ENCODE peak calls at places on chromosomes 3 and 15, in nine cellular contexts. One of them, this sample, is unnamed.

GRCh38 chr3:101858464-101858863 is 9.2 kb downstream of the NFKBIZ start:
- DNase-seq in psoas muscle: no peak
- DNase-seq in AG10803: no peak
- DNase-seq in left ventricle myocardium inferior: no peak
- DNase-seq in tibial artery: no peak
- DNase-seq in naive thymus-derived CD4-positive, alpha-beta T cell: no peak
- DNase-seq in CD8-positive, alpha-beta T cell: no peak
- DNase-seq in mammary epithelial cell: no peak
- DNase-seq in endothelial cell of umbilical vein: no peak
- DNase-seq in this sample: no peak

GRCh38 chr3:138365253-138365555 is 16.8 kb downstream of the MRAS start:
- DNase-seq in endothelial cell of umbilical vein: no peak
- DNase-seq in AG10803: no peak
- DNase-seq in naive thymus-derived CD4-positive, alpha-beta T cell: no peak
- DNase-seq in tibial artery: no peak
- DNase-seq in left ventricle myocardium inferior: no peak
- DNase-seq in CD8-positive, alpha-beta T cell: no peak
- DNase-seq in mammary epithelial cell: no peak
- DNase-seq in psoas muscle: no peak
- DNase-seq in this sample: no peak

GRCh38 chr3:38541800-38542199 is 45.7 kb downstream of the EXOG start:
- DNase-seq in tibial artery: no peak
- DNase-seq in left ventricle myocardium inferior: no peak
- DNase-seq in endothelial cell of umbilical vein: no peak
- DNase-seq in mammary epithelial cell: no peak
- DNase-seq in CD8-positive, alpha-beta T cell: no peak
- DNase-seq in naive thymus-derived CD4-positive, alpha-beta T cell: no peak
- DNase-seq in AG10803: no peak
- DNase-seq in psoas muscle: peak
- DNase-seq in this sample: peak

GRCh38 chr3:70824785-70825184 is 512.3 kb upstream of the MDFIC2 start:
- DNase-seq in CD8-positive, alpha-beta T cell: no peak
- DNase-seq in AG10803: peak
- DNase-seq in psoas muscle: peak
- DNase-seq in left ventricle myocardium inferior: no peak
- DNase-seq in endothelial cell of umbilical vein: peak
- DNase-seq in mammary epithelial cell: peak
- DNase-seq in tibial artery: no peak
- DNase-seq in naive thymus-derived CD4-positive, alpha-beta T cell: no peak
- DNase-seq in this sample: no peak

GRCh38 chr3:181703701-181704420 is 7.9 kb upstream of the SOX2 start:
- DNase-seq in AG10803: no peak
- DNase-seq in naive thymus-derived CD4-positive, alpha-beta T cell: no peak
- DNase-seq in mammary epithelial cell: no peak
- DNase-seq in psoas muscle: no peak
- DNase-seq in tibial artery: no peak
- DNase-seq in endothelial cell of umbilical vein: no peak
- DNase-seq in left ventricle myocardium inferior: no peak
- DNase-seq in CD8-positive, alpha-beta T cell: no peak
- DNase-seq in this sample: no peak

GRCh38 chr15:29088666-29089065 is 181.0 kb downstream of the NSMCE3 start:
- DNase-seq in left ventricle myocardium inferior: no peak
- DNase-seq in naive thymus-derived CD4-positive, alpha-beta T cell: no peak
- DNase-seq in endothelial cell of umbilical vein: no peak
- DNase-seq in AG10803: no peak
- DNase-seq in CD8-positive, alpha-beta T cell: no peak
- DNase-seq in psoas muscle: no peak
- DNase-seq in mammary epithelial cell: no peak
- DNase-seq in tibial artery: peak
- DNase-seq in this sample: no peak

GRCh38 chr3:65039754-65040210 is 352.0 kb upstream of the ADAMTS9 start:
- DNase-seq in CD8-positive, alpha-beta T cell: no peak
- DNase-seq in mammary epithelial cell: peak
- DNase-seq in psoas muscle: no peak
- DNase-seq in endothelial cell of umbilical vein: peak
- DNase-seq in left ventricle myocardium inferior: no peak
- DNase-seq in naive thymus-derived CD4-positive, alpha-beta T cell: no peak
- DNase-seq in AG10803: no peak
- DNase-seq in tibial artery: no peak
- DNase-seq in this sample: no peak

GRCh38 chr3:188646592-188646991 is 492.6 kb downstream of the LPP start:
- DNase-seq in mammary epithelial cell: no peak
- DNase-seq in AG10803: no peak
- DNase-seq in left ventricle myocardium inferior: no peak
- DNase-seq in psoas muscle: no peak
- DNase-seq in CD8-positive, alpha-beta T cell: no peak
- DNase-seq in tibial artery: no peak
- DNase-seq in naive thymus-derived CD4-positive, alpha-beta T cell: no peak
- DNase-seq in endothelial cell of umbilical vein: peak
- DNase-seq in this sample: no peak

GRCh38 chr3:181719298-181719859 is 7.7 kb downstream of the SOX2 start:
- DNase-seq in mammary epithelial cell: no peak
- DNase-seq in left ventricle myocardium inferior: no peak
- DNase-seq in endothelial cell of umbilical vein: no peak
- DNase-seq in psoas muscle: no peak
- DNase-seq in AG10803: no peak
- DNase-seq in CD8-positive, alpha-beta T cell: no peak
- DNase-seq in naive thymus-derived CD4-positive, alpha-beta T cell: no peak
- DNase-seq in tibial artery: no peak
- DNase-seq in this sample: no peak

GRCh38 chr3:153063337-153063736 is 98.7 kb upstream of the RAP2B start:
- DNase-seq in tibial artery: no peak
- DNase-seq in naive thymus-derived CD4-positive, alpha-beta T cell: no peak
- DNase-seq in endothelial cell of umbilical vein: no peak
- DNase-seq in psoas muscle: no peak
- DNase-seq in mammary epithelial cell: no peak
- DNase-seq in left ventricle myocardium inferior: no peak
- DNase-seq in AG10803: no peak
- DNase-seq in CD8-positive, alpha-beta T cell: no peak
- DNase-seq in this sample: no peak
- H3K4me3 ChIP-seq in tibial artery: no peak
- H3K4me3 ChIP-seq in naive thymus-derived CD4-positive, alpha-beta T cell: no peak
- H3K4me3 ChIP-seq in endothelial cell of umbilical vein: no peak
- H3K4me3 ChIP-seq in psoas muscle: no peak
- H3K4me3 ChIP-seq in mammary epithelial cell: no peak
- H3K4me3 ChIP-seq in left ventricle myocardium inferior: no peak
- H3K4me3 ChIP-seq in AG10803: no peak
- H3K4me3 ChIP-seq in CD8-positive, alpha-beta T cell: no peak
- H3K4me3 ChIP-seq in this sample: no peak

GRCh38 chr3:134312873-134313838 is 61.1 kb downstream of the AMOTL2 start:
- DNase-seq in naive thymus-derived CD4-positive, alpha-beta T cell: no peak
- DNase-seq in tibial artery: peak
- DNase-seq in psoas muscle: peak
- DNase-seq in AG10803: peak
- DNase-seq in left ventricle myocardium inferior: peak
- DNase-seq in endothelial cell of umbilical vein: peak
- DNase-seq in CD8-positive, alpha-beta T cell: no peak
- DNase-seq in mammary epithelial cell: no peak
- DNase-seq in this sample: peak
- H3K4me3 ChIP-seq in naive thymus-derived CD4-positive, alpha-beta T cell: no peak
- H3K4me3 ChIP-seq in tibial artery: peak
- H3K4me3 ChIP-seq in psoas muscle: peak
- H3K4me3 ChIP-seq in AG10803: peak
- H3K4me3 ChIP-seq in left ventricle myocardium inferior: peak
- H3K4me3 ChIP-seq in endothelial cell of umbilical vein: peak
- H3K4me3 ChIP-seq in CD8-positive, alpha-beta T cell: no peak
- H3K4me3 ChIP-seq in mammary epithelial cell: peak
- H3K4me3 ChIP-seq in this sample: peak

GRCh38 chr15:90598053-90598577 is 68.4 kb downstream of the CRTC3 start:
- DNase-seq in CD8-positive, alpha-beta T cell: no peak
- DNase-seq in naive thymus-derived CD4-positive, alpha-beta T cell: no peak
- DNase-seq in AG10803: peak
- DNase-seq in tibial artery: peak
- DNase-seq in left ventricle myocardium inferior: peak
- DNase-seq in endothelial cell of umbilical vein: peak
- DNase-seq in mammary epithelial cell: no peak
- DNase-seq in psoas muscle: peak
- DNase-seq in this sample: peak

GRCh38 chr15:90597477-90598052 is 67.8 kb downstream of the CRTC3 start:
- DNase-seq in psoas muscle: no peak
- DNase-seq in tibial artery: no peak
- DNase-seq in naive thymus-derived CD4-positive, alpha-beta T cell: peak
- DNase-seq in AG10803: no peak
- DNase-seq in mammary epithelial cell: no peak
- DNase-seq in CD8-positive, alpha-beta T cell: no peak
- DNase-seq in endothelial cell of umbilical vein: no peak
- DNase-seq in left ventricle myocardium inferior: no peak
- DNase-seq in this sample: no peak

GRCh38 chr15:90599639-90600038 is 69.9 kb downstream of the CRTC3 start:
- DNase-seq in endothelial cell of umbilical vein: no peak
- DNase-seq in mammary epithelial cell: no peak
- DNase-seq in tibial artery: no peak
- DNase-seq in naive thymus-derived CD4-positive, alpha-beta T cell: no peak
- DNase-seq in AG10803: no peak
- DNase-seq in CD8-positive, alpha-beta T cell: no peak
- DNase-seq in psoas muscle: no peak
- DNase-seq in left ventricle myocardium inferior: no peak
- DNase-seq in this sample: no peak

GRCh38 chr15:90599116-90599515 is 69.4 kb downstream of the CRTC3 start:
- DNase-seq in naive thymus-derived CD4-positive, alpha-beta T cell: no peak
- DNase-seq in psoas muscle: no peak
- DNase-seq in AG10803: no peak
- DNase-seq in tibial artery: no peak
- DNase-seq in mammary epithelial cell: no peak
- DNase-seq in CD8-positive, alpha-beta T cell: no peak
- DNase-seq in endothelial cell of umbilical vein: no peak
- DNase-seq in left ventricle myocardium inferior: no peak
- DNase-seq in this sample: no peak

GRCh38 chr15:90598679-90599078 is 69.0 kb downstream of the CRTC3 start:
- DNase-seq in AG10803: no peak
- DNase-seq in endothelial cell of umbilical vein: no peak
- DNase-seq in mammary epithelial cell: no peak
- DNase-seq in naive thymus-derived CD4-positive, alpha-beta T cell: no peak
- DNase-seq in tibial artery: no peak
- DNase-seq in CD8-positive, alpha-beta T cell: no peak
- DNase-seq in left ventricle myocardium inferior: no peak
- DNase-seq in psoas muscle: no peak
- DNase-seq in this sample: no peak
- H3K4me3 ChIP-seq in AG10803: no peak
- H3K4me3 ChIP-seq in endothelial cell of umbilical vein: no peak
- H3K4me3 ChIP-seq in mammary epithelial cell: no peak
- H3K4me3 ChIP-seq in naive thymus-derived CD4-positive, alpha-beta T cell: no peak
- H3K4me3 ChIP-seq in tibial artery: no peak
- H3K4me3 ChIP-seq in CD8-positive, alpha-beta T cell: no peak
- H3K4me3 ChIP-seq in left ventricle myocardium inferior: no peak
- H3K4me3 ChIP-seq in psoas muscle: no peak
- H3K4me3 ChIP-seq in this sample: no peak

GRCh38 chr3:165874663-165875489 is 37.7 kb upstream of the BCHE start:
- DNase-seq in tibial artery: no peak
- DNase-seq in psoas muscle: no peak
- DNase-seq in AG10803: no peak
- DNase-seq in endothelial cell of umbilical vein: no peak
- DNase-seq in mammary epithelial cell: no peak
- DNase-seq in left ventricle myocardium inferior: no peak
- DNase-seq in CD8-positive, alpha-beta T cell: no peak
- DNase-seq in naive thymus-derived CD4-positive, alpha-beta T cell: no peak
- DNase-seq in this sample: no peak
- H3K4me3 ChIP-seq in tibial artery: no peak
- H3K4me3 ChIP-seq in psoas muscle: no peak
- H3K4me3 ChIP-seq in AG10803: no peak
- H3K4me3 ChIP-seq in endothelial cell of umbilical vein: no peak
- H3K4me3 ChIP-seq in mammary epithelial cell: no peak
- H3K4me3 ChIP-seq in left ventricle myocardium inferior: no peak
- H3K4me3 ChIP-seq in CD8-positive, alpha-beta T cell: no peak
- H3K4me3 ChIP-seq in naive thymus-derived CD4-positive, alpha-beta T cell: no peak
- H3K4me3 ChIP-seq in this sample: no peak

DNA sequence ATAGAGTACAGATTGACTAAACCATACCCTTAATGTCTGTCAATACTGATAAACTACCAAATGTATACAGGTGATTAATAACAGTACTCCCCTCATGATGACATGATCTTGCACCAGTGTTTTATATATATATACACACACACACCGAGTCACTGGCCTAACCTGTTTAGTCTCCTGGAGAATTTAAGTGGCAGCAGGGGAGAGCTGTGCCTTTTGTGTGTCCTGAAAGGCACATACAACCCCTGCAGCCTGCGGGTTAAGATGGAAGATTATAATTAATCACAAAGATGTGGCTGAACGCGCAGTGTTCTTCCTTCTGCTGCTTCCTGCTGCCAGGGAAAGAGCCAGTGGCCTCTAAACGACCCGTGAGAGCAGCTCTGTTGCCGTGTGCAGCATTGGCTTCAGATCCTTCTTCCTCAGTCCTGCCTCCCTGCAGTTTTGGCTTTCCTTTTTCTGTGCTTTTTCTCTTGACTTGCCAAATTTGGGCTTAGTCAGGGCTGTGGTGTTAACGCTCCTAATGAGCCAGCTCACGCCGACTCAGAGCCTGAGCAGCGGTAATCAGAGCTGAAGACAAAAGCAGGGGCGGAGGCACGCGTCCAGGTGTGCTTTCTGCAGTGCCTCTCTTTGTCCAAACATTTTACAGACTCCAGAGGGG is 42.5 kb upstream of the UBE3A start:
- DNase-seq in endothelial cell of umbilical vein: no peak
- DNase-seq in tibial artery: no peak
- DNase-seq in mammary epithelial cell: no peak
- DNase-seq in CD8-positive, alpha-beta T cell: no peak
- DNase-seq in psoas muscle: no peak
- DNase-seq in left ventricle myocardium inferior: no peak
- DNase-seq in AG10803: no peak
- DNase-seq in naive thymus-derived CD4-positive, alpha-beta T cell: no peak
- DNase-seq in this sample: no peak
- H3K4me3 ChIP-seq in endothelial cell of umbilical vein: no peak
- H3K4me3 ChIP-seq in tibial artery: no peak
- H3K4me3 ChIP-seq in mammary epithelial cell: no peak
- H3K4me3 ChIP-seq in CD8-positive, alpha-beta T cell: no peak
- H3K4me3 ChIP-seq in psoas muscle: peak
- H3K4me3 ChIP-seq in left ventricle myocardium inferior: no peak
- H3K4me3 ChIP-seq in AG10803: no peak
- H3K4me3 ChIP-seq in naive thymus-derived CD4-positive, alpha-beta T cell: no peak
- H3K4me3 ChIP-seq in this sample: no peak

GRCh38 chr3:119558528-119559339 is 680 bp downstream of the CD80 start:
- DNase-seq in CD8-positive, alpha-beta T cell: no peak
- DNase-seq in psoas muscle: no peak
- DNase-seq in tibial artery: no peak
- DNase-seq in naive thymus-derived CD4-positive, alpha-beta T cell: no peak
- DNase-seq in left ventricle myocardium inferior: no peak
- DNase-seq in AG10803: no peak
- DNase-seq in mammary epithelial cell: no peak
- DNase-seq in endothelial cell of umbilical vein: no peak
- DNase-seq in this sample: no peak

GRCh38 chr3:119559441-119559963 is at the start of gene CD80:
- DNase-seq in CD8-positive, alpha-beta T cell: peak
- DNase-seq in endothelial cell of umbilical vein: peak
- DNase-seq in mammary epithelial cell: peak
- DNase-seq in naive thymus-derived CD4-positive, alpha-beta T cell: no peak
- DNase-seq in left ventricle myocardium inferior: peak
- DNase-seq in tibial artery: peak
- DNase-seq in AG10803: peak
- DNase-seq in psoas muscle: peak
- DNase-seq in this sample: peak

GRCh38 chr3:119562307-119562961 is 3.0 kb upstream of the CD80 start:
- DNase-seq in AG10803: no peak
- DNase-seq in mammary epithelial cell: no peak
- DNase-seq in endothelial cell of umbilical vein: no peak
- DNase-seq in CD8-positive, alpha-beta T cell: no peak
- DNase-seq in psoas muscle: no peak
- DNase-seq in left ventricle myocardium inferior: no peak
- DNase-seq in naive thymus-derived CD4-positive, alpha-beta T cell: no peak
- DNase-seq in tibial artery: no peak
- DNase-seq in this sample: no peak

GRCh38 chr3:119557874-119558264 is 1.5 kb downstream of the CD80 start:
- DNase-seq in endothelial cell of umbilical vein: no peak
- DNase-seq in naive thymus-derived CD4-positive, alpha-beta T cell: no peak
- DNase-seq in psoas muscle: no peak
- DNase-seq in left ventricle myocardium inferior: no peak
- DNase-seq in CD8-positive, alpha-beta T cell: no peak
- DNase-seq in tibial artery: no peak
- DNase-seq in mammary epithelial cell: no peak
- DNase-seq in AG10803: no peak
- DNase-seq in this sample: no peak

GRCh38 chr3:119560160-119560559 is 746 bp upstream of the CD80 start:
- DNase-seq in left ventricle myocardium inferior: no peak
- DNase-seq in mammary epithelial cell: no peak
- DNase-seq in psoas muscle: no peak
- DNase-seq in AG10803: no peak
- DNase-seq in CD8-positive, alpha-beta T cell: no peak
- DNase-seq in tibial artery: no peak
- DNase-seq in endothelial cell of umbilical vein: no peak
- DNase-seq in naive thymus-derived CD4-positive, alpha-beta T cell: no peak
- DNase-seq in this sample: no peak
- H3K4me3 ChIP-seq in left ventricle myocardium inferior: no peak
- H3K4me3 ChIP-seq in mammary epithelial cell: no peak
- H3K4me3 ChIP-seq in psoas muscle: no peak
- H3K4me3 ChIP-seq in AG10803: no peak
- H3K4me3 ChIP-seq in CD8-positive, alpha-beta T cell: no peak
- H3K4me3 ChIP-seq in tibial artery: no peak
- H3K4me3 ChIP-seq in endothelial cell of umbilical vein: no peak
- H3K4me3 ChIP-seq in naive thymus-derived CD4-positive, alpha-beta T cell: no peak
- H3K4me3 ChIP-seq in this sample: no peak

This sample was measured in right cardiac atrium.